ENCODE peak calls at places on chromosomes 1 and 21, in eight cellular contexts. D is A549, V is sigmoid colon, T is lower leg skin, C is uterus, J is body of pancreas, U is HepG2, X is ovary. N is an unnamed sample.

GRCh38 chr1:192878249-192878648 is 69.4 kb downstream of the RGS2 start:
- DNase-seq in D (no peak), V (peak), T (no peak), C (peak), J (peak), U (no peak), X (peak), N (no peak)

GRCh38 chr21:43585924-43586411 is 73.3 kb downstream of the HSF2BP start:
- DNase-seq in D (peak), V (peak), T (no peak), C (peak), J (peak), U (peak), X (no peak), N (no peak)

GRCh38 chr21:20004353-20004752 is 993.9 kb upstream of the NCAM2 start:
- DNase-seq in D (no peak), V (no peak), T (no peak), C (no peak), J (no peak), U (no peak), X (no peak), N (no peak)

GRCh38 chr1:2330511-2331199 is 60.7 kb downstream of the MORN1 start:
- DNase-seq in D (no peak), V (peak), T (peak), C (peak), J (peak), U (peak), X (peak), N (no peak)

GRCh38 chr1:190474587-190475305 is 2.9 kb downstream of the BRINP3 start:
- DNase-seq in D (no peak), V (no peak), T (no peak), C (no peak), J (peak), U (no peak), X (no peak), N (no peak)

GRCh38 chr1:93804412-93804811 is 74.6 kb downstream of the DNTTIP2 start:
- DNase-seq in D (peak), V (no peak), T (no peak), C (no peak), J (no peak), U (no peak), X (no peak), N (no peak)

GRCh38 chr21:41624674-41625310 is 116.8 kb upstream of the TMPRSS2 start:
- DNase-seq in D (no peak), V (no peak), T (no peak), C (no peak), J (no peak), U (no peak), X (no peak), N (no peak)

GRCh38 chr1:33815061-33815460 is 48.8 kb upstream of the HMGB4 start:
- DNase-seq in D (no peak), V (no peak), T (no peak), C (no peak), J (no peak), U (no peak), X (no peak), N (no peak)

GRCh38 chr1:232784794-232785193 is 20.4 kb upstream of the MAP10 start:
- DNase-seq in D (no peak), V (no peak), T (no peak), C (no peak), J (no peak), U (no peak), X (no peak), N (no peak)

GRCh38 chr1:99170516-99170915 is 93.8 kb upstream of the PLPPR4 start:
- DNase-seq in D (peak), V (no peak), T (no peak), C (no peak), J (no peak), U (no peak), X (no peak), N (no peak)

GRCh38 chr1:204828352-204828850 is 42.3 kb upstream of the NFASC start:
- DNase-seq in D (peak), V (peak), T (no peak), C (peak), J (peak), U (peak), X (peak), N (no peak)

GRCh38 chr21:41579692-41580091 is 71.7 kb upstream of the TMPRSS2 start:
- DNase-seq in D (no peak), V (no peak), T (peak), C (no peak), J (no peak), U (no peak), X (no peak), N (no peak)

GRCh38 chr21:26099610-26100219 is 70.9 kb downstream of the APP start:
- DNase-seq in D (no peak), V (no peak), T (no peak), C (no peak), J (no peak), U (no peak), X (no peak), N (no peak)

GRCh38 chr1:168709896-168710305 is 19.1 kb downstream of the DPT start:
- DNase-seq in D (peak), V (no peak), T (no peak), C (no peak), J (no peak), U (no peak), X (no peak), N (no peak)

GRCh38 chr21:42609806-42610205 is 43.6 kb upstream of the PDE9A start:
- DNase-seq in D (no peak), V (no peak), T (peak), C (no peak), J (no peak), U (no peak), X (no peak), N (no peak)

GRCh38 chr1:240888039-240888786 is 276.3 kb upstream of the GREM2 start:
- DNase-seq in D (peak), V (no peak), T (no peak), C (no peak), J (peak), U (peak), X (no peak), N (no peak)

GRCh38 chr1:246794261-246795093 is 70.3 kb downstream of the SCCPDH start:
- DNase-seq in D (peak), V (no peak), T (no peak), C (no peak), J (no peak), U (no peak), X (no peak), N (no peak)

GRCh38 chr1:57363165-57363564 is 60.7 kb downstream of the DAB1 start:
- DNase-seq in D (no peak), V (no peak), T (no peak), C (no peak), J (no peak), U (no peak), X (no peak), N (no peak)

GRCh38 chr1:168082008-168082876 is 54.5 kb downstream of the GPR161 start:
- DNase-seq in D (peak), V (peak), T (peak), C (peak), J (peak), U (peak), X (peak), N (no peak)

GRCh38 chr1:198726455-198726854 is 87.6 kb downstream of the PTPRC start:
- DNase-seq in D (no peak), V (no peak), T (no peak), C (no peak), J (no peak), U (no peak), X (no peak), N (no peak)

GRCh38 chr1:159829822-159830455 is 3.3 kb downstream of the SLAMF8 start:
- DNase-seq in D (no peak), V (no peak), T (no peak), C (no peak), J (no peak), U (no peak), X (peak), N (no peak)

GRCh38 chr1:1083181-1084027 is 9.3 kb upstream of the RNF223 start:
- DNase-seq in D (no peak), V (peak), T (peak), C (peak), J (peak), U (no peak), X (peak), N (no peak)

GRCh38 chr21:45371092-45371491 is 33.9 kb upstream of the COL18A1 start:
- DNase-seq in D (no peak), V (no peak), T (no peak), C (no peak), J (no peak), U (no peak), X (peak), N (no peak)

GRCh38 chr1:109802136-109802900 is 38.6 kb upstream of the EPS8L3 start:
- DNase-seq in D (no peak), V (no peak), T (peak), C (peak), J (no peak), U (no peak), X (peak), N (no peak)

GRCh38 chr1:193763313-193763712 is 576.9 kb upstream of the B3GALT2 start:
- DNase-seq in D (no peak), V (no peak), T (no peak), C (no peak), J (no peak), U (no peak), X (no peak), N (no peak)

GRCh38 chr1:50930965-50931737 is 28.9 kb downstream of the FAF1 start:
- DNase-seq in D (no peak), V (no peak), T (no peak), C (no peak), J (no peak), U (no peak), X (no peak), N (no peak)

GRCh38 chr1:4825841-4826450 is 171.5 kb downstream of the AJAP1 start:
- DNase-seq in D (peak), V (no peak), T (peak), C (no peak), J (no peak), U (peak), X (no peak), N (no peak)

GRCh38 chr1:90835661-90836344 is 118.7 kb upstream of the BARHL2 start:
- DNase-seq in D (no peak), V (peak), T (no peak), C (no peak), J (no peak), U (no peak), X (peak), N (no peak)

GRCh38 chr1:228283043-228283371 is 75.2 kb downstream of the OBSCN start:
- DNase-seq in D (no peak), V (peak), T (no peak), C (peak), J (no peak), U (no peak), X (peak), N (no peak)

GRCh38 chr1:207923121-207923520 is 12.2 kb upstream of the CD34 start:
- DNase-seq in D (no peak), V (no peak), T (no peak), C (no peak), J (no peak), U (no peak), X (no peak), N (no peak)

GRCh38 chr1:8941906-8942305 is 3.8 kb upstream of the CA6 start:
- DNase-seq in D (peak), V (no peak), T (no peak), C (no peak), J (no peak), U (peak), X (no peak), N (no peak)

GRCh38 chr1:24161270-24161669 is 18.3 kb upstream of the IL22RA1 start:
- DNase-seq in D (no peak), V (no peak), T (no peak), C (no peak), J (no peak), U (no peak), X (peak), N (no peak)

GRCh38 chr21:8989883-8990325 is 1531.5 kb upstream of the TPTE start:
- DNase-seq in D (peak), V (no peak), T (peak), C (no peak), J (no peak), U (peak), X (no peak), N (no peak)

GRCh38 chr1:111191496-111191895 is 8.9 kb downstream of the DENND2D start:
- DNase-seq in D (no peak), V (no peak), T (no peak), C (no peak), J (no peak), U (no peak), X (no peak), N (no peak)

GRCh38 chr1:74731399-74732052 is 1.3 kb downstream of the CRYZ start:
- DNase-seq in D (peak), V (no peak), T (no peak), C (no peak), J (peak), U (peak), X (no peak), N (no peak)

GRCh38 chr1:2801535-2802291 is at the start of gene TTC34:
- DNase-seq in D (peak), V (peak), T (no peak), C (no peak), J (peak), U (peak), X (peak), N (no peak)

GRCh38 chr1:154624756-154625643 is 17.0 kb upstream of the ADAR start:
- DNase-seq in D (no peak), V (no peak), T (no peak), C (no peak), J (no peak), U (no peak), X (no peak), N (no peak)

GRCh38 chr1:154628122-154628405 is 20.1 kb upstream of the ADAR start:
- DNase-seq in D (no peak), V (no peak), T (no peak), C (no peak), J (no peak), U (no peak), X (no peak), N (no peak)

GRCh38 chr1:154629160-154630073 is 21.4 kb upstream of the ADAR start:
- DNase-seq in D (no peak), V (no peak), T (no peak), C (no peak), J (no peak), U (no peak), X (no peak), N (no peak)

GRCh38 chr1:154626456-154627246 is 18.7 kb upstream of the ADAR start:
- DNase-seq in D (peak), V (no peak), T (no peak), C (no peak), J (no peak), U (peak), X (no peak), N (no peak)

GRCh38 chr1:154627247-154628121 is 19.5 kb upstream of the ADAR start:
- DNase-seq in D (peak), V (peak), T (peak), C (peak), J (peak), U (peak), X (peak), N (peak)
- TF ChIP-seq POLR2A in D (peak), V (no peak), T (no peak), C (no peak), J (no peak), U (peak), X (peak), N (peak)

GRCh38 chr1:206909167-206909882 is 12.1 kb downstream of the IL24 start:
- DNase-seq in D (peak), V (peak), T (peak), C (peak), J (peak), U (no peak), X (peak), N (no peak)
- TF ChIP-seq POLR2A in D (no peak), V (no peak), T (no peak), C (no peak), J (peak), U (no peak), X (no peak), N (no peak)

DNA sequence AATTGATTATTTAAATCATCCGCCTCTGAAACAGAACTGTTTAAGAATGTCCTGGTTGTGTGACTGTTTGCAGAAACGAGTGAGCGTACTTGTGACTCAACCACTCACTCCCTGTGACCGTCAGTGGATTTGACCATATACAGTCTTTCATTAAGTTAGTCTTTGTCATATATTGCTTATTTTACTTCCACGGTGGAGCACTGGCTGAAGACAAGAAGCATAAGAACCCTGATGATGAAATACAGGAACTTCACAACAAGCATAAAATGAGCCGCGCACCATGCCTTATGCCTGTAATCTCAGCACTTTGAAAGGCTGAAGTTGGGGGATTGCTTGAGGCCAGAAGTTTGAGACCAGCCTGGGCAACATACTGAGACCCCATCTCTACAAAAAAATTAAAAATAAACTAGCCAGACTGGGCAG is 194.0 kb downstream of the TOMM20 start:
- DNase-seq in D (peak), V (no peak), T (peak), C (no peak), J (no peak), U (no peak), X (no peak), N (no peak)
- TF ChIP-seq POLR2A in D (no peak), V (no peak), T (no peak), C (no peak), J (no peak), U (no peak), X (no peak), N (no peak)

GRCh38 chr1:212680691-212681090 is 18.9 kb downstream of the BATF3 start:
- DNase-seq in D (no peak), V (no peak), T (no peak), C (no peak), J (no peak), U (peak), X (no peak), N (no peak)

GRCh38 chr1:212675675-212676074 is 24.0 kb downstream of the BATF3 start:
- DNase-seq in D (no peak), V (no peak), T (no peak), C (no peak), J (no peak), U (no peak), X (no peak), N (no peak)

GRCh38 chr1:212677136-212677535 is 22.5 kb downstream of the BATF3 start:
- DNase-seq in D (no peak), V (no peak), T (no peak), C (no peak), J (no peak), U (no peak), X (no peak), N (no peak)

GRCh38 chr1:212677573-212677972 is 22.1 kb downstream of the BATF3 start:
- DNase-seq in D (no peak), V (no peak), T (no peak), C (no peak), J (no peak), U (no peak), X (no peak), N (no peak)

GRCh38 chr1:212678456-212679410 is 20.9 kb downstream of the BATF3 start:
- DNase-seq in D (no peak), V (no peak), T (no peak), C (no peak), J (no peak), U (no peak), X (no peak), N (no peak)
- TF ChIP-seq POLR2A in D (no peak), V (no peak), T (no peak), C (no peak), J (no peak), U (no peak), X (no peak), N (no peak)

GRCh38 chr21:15729674-15730483 is at the start of gene USP25:
- DNase-seq in D (peak), V (peak), T (peak), C (peak), J (peak), U (peak), X (peak), N (peak)
- TF ChIP-seq POLR2A in D (peak), V (no peak), T (no peak), C (peak), J (peak), U (peak), X (peak), N (peak)

DNA sequence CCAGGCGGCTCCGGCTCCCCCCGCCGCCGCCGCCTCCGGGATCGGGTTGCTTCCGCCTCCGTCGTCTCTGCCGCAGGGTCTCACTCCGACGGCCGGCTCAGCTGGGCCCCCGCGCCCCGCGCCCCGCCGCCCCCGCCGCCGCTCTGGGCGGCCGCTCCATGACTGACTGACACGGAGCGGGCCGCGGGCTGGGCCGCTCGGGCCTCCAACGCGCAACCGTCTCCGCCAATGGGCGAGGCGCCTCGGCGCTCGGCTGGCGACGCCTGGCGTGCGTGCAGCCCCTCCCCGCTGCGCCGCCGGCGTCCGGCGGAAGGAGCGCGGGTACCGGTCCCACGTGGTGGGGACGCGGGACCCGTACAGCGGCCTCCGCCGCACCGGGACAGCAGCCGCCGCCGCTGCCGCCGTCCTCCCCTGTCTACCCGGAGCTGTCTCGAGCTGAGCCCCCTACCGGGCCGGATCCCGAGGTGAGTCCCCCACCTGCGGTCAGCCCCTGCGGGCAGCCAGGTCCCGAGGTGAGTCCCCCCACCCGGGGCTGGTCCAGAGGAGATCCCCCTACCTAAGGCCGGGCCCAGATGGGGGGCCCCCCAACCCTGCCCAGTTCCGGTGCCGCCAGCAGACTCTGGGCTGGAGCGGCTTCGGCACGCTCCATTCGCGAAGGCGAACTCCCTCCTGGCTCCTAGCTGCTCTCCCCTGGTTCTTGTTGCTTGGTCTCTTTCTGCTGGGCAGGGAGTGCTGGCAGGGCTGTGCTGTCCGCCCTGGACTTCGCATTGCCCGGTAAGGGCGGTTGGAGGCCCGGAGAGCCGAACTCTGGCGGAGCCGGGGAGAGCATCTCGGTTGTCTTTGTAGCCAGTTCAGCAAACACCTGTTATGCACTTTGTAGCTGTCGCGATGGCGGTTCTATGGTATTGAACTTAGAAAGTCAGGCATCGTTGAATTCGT is at the start of the genes TAF5L and URB2:
- DNase-seq in D (peak), V (peak), T (peak), C (peak), J (peak), U (peak), X (peak), N (peak)
- TF ChIP-seq POLR2A in D (peak), V (no peak), T (no peak), C (no peak), J (peak), U (peak), X (no peak), N (no peak)

DNA sequence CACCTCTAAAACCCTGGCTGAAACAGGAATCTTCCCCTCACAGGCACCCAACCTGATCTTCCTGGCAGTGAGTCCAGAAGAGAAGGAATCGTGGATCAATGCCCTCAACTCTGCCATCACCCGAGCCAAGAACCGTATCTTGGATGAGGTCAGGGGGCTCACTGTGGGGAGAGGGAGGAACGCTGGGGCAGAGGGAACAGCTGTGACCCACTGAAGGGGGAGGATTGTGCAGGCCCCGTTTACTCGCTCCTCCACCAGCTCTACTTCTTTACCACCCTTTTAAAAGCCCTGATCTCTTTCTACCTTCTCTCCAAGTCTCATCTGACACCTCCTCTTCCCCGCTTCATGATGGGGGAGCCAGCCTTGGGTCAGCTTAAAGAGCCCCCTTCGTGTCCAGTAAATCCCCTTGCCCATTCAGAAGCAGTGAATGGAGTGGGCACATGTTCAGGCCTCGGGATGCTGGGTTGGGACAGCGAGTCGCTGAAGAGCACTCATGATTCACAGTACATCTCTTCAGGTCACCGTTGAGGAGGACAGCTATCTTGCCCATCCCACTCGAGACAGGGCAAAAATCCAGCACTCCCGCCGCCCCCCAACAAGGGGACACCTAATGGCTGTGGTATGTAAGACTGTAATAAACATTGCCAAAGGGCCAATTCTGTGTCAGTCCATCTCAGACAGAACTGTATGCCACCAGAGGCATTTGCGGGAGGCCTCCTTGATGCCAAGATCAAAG is 7.3 kb downstream of the PLEKHO1 start:
- DNase-seq in D (no peak), V (no peak), T (peak), C (no peak), J (no peak), U (no peak), X (no peak), N (no peak)
- TF ChIP-seq POLR2A in D (no peak), V (no peak), T (no peak), C (no peak), J (no peak), U (no peak), X (no peak), N (no peak)